ENCODE peak calls at places on chromosomes 16 and 17, in nine cellular contexts. One of them, this sample, is unnamed.

GRCh38 chr17:68318103-68318991 is 27.1 kb downstream of the ARSG start:
- DNase-seq in activated naive CD4-positive, alpha-beta T cell: no peak
- DNase-seq in activated gamma-delta T cell treated with Interleukin-2 at 50 U/mL for 16 hours: no peak
- DNase-seq in activated naive CD8-positive, alpha-beta T cell treated with anti-CD3 and anti-CD28 coated beads, Interleukin-2, amount 50 U/mL, for 16 hours: no peak
- DNase-seq in choroid plexus epithelial cell: peak
- DNase-seq in AG08396: peak
- DNase-seq in neural progenitor cell: no peak
- DNase-seq in endothelial cell: no peak
- DNase-seq in midbrain: no peak
- DNase-seq in this sample: no peak

GRCh38 chr16:1871974-1872635 is at the start of gene MEIOB:
- DNase-seq in activated naive CD4-positive, alpha-beta T cell: no peak
- DNase-seq in activated gamma-delta T cell treated with Interleukin-2 at 50 U/mL for 16 hours: peak
- DNase-seq in activated naive CD8-positive, alpha-beta T cell treated with anti-CD3 and anti-CD28 coated beads, Interleukin-2, amount 50 U/mL, for 16 hours: no peak
- DNase-seq in choroid plexus epithelial cell: peak
- DNase-seq in AG08396: peak
- DNase-seq in neural progenitor cell: peak
- DNase-seq in endothelial cell: peak
- DNase-seq in midbrain: no peak
- DNase-seq in this sample: no peak

GRCh38 chr17:35051183-35051578 is 12.3 kb downstream of the RFFL start:
- DNase-seq in activated naive CD4-positive, alpha-beta T cell: no peak
- DNase-seq in activated gamma-delta T cell treated with Interleukin-2 at 50 U/mL for 16 hours: peak
- DNase-seq in activated naive CD8-positive, alpha-beta T cell treated with anti-CD3 and anti-CD28 coated beads, Interleukin-2, amount 50 U/mL, for 16 hours: no peak
- DNase-seq in choroid plexus epithelial cell: peak
- DNase-seq in AG08396: no peak
- DNase-seq in neural progenitor cell: no peak
- DNase-seq in endothelial cell: no peak
- DNase-seq in midbrain: peak
- DNase-seq in this sample: peak

GRCh38 chr17:45021607-45022287 is 29.7 kb downstream of the DCAKD start:
- DNase-seq in activated naive CD4-positive, alpha-beta T cell: peak
- DNase-seq in activated gamma-delta T cell treated with Interleukin-2 at 50 U/mL for 16 hours: peak
- DNase-seq in activated naive CD8-positive, alpha-beta T cell treated with anti-CD3 and anti-CD28 coated beads, Interleukin-2, amount 50 U/mL, for 16 hours: peak
- DNase-seq in choroid plexus epithelial cell: peak
- DNase-seq in AG08396: peak
- DNase-seq in neural progenitor cell: peak
- DNase-seq in endothelial cell: peak
- DNase-seq in midbrain: peak
- DNase-seq in this sample: peak

GRCh38 chr17:63622571-63623390 is 564 bp downstream of the MAP3K3 start:
- DNase-seq in activated naive CD4-positive, alpha-beta T cell: peak
- DNase-seq in activated gamma-delta T cell treated with Interleukin-2 at 50 U/mL for 16 hours: peak
- DNase-seq in activated naive CD8-positive, alpha-beta T cell treated with anti-CD3 and anti-CD28 coated beads, Interleukin-2, amount 50 U/mL, for 16 hours: no peak
- DNase-seq in choroid plexus epithelial cell: peak
- DNase-seq in AG08396: peak
- DNase-seq in neural progenitor cell: peak
- DNase-seq in endothelial cell: peak
- DNase-seq in midbrain: peak
- DNase-seq in this sample: peak

GRCh38 chr16:90008708-90009145 is 10.5 kb downstream of the DBNDD1 start:
- DNase-seq in activated naive CD4-positive, alpha-beta T cell: no peak
- DNase-seq in activated gamma-delta T cell treated with Interleukin-2 at 50 U/mL for 16 hours: peak
- DNase-seq in activated naive CD8-positive, alpha-beta T cell treated with anti-CD3 and anti-CD28 coated beads, Interleukin-2, amount 50 U/mL, for 16 hours: peak
- DNase-seq in choroid plexus epithelial cell: peak
- DNase-seq in AG08396: no peak
- DNase-seq in neural progenitor cell: no peak
- DNase-seq in endothelial cell: no peak
- DNase-seq in midbrain: no peak
- DNase-seq in this sample: peak

GRCh38 chr17:27526603-27527002 is 70.4 kb downstream of the KSR1 start:
- DNase-seq in activated naive CD4-positive, alpha-beta T cell: no peak
- DNase-seq in activated gamma-delta T cell treated with Interleukin-2 at 50 U/mL for 16 hours: no peak
- DNase-seq in activated naive CD8-positive, alpha-beta T cell treated with anti-CD3 and anti-CD28 coated beads, Interleukin-2, amount 50 U/mL, for 16 hours: no peak
- DNase-seq in choroid plexus epithelial cell: peak
- DNase-seq in AG08396: peak
- DNase-seq in neural progenitor cell: peak
- DNase-seq in endothelial cell: peak
- DNase-seq in midbrain: peak
- DNase-seq in this sample: peak

GRCh38 chr16:70775399-70775798 is 25.6 kb downstream of the VAC14 start:
- DNase-seq in activated naive CD4-positive, alpha-beta T cell: no peak
- DNase-seq in activated gamma-delta T cell treated with Interleukin-2 at 50 U/mL for 16 hours: no peak
- DNase-seq in activated naive CD8-positive, alpha-beta T cell treated with anti-CD3 and anti-CD28 coated beads, Interleukin-2, amount 50 U/mL, for 16 hours: no peak
- DNase-seq in choroid plexus epithelial cell: no peak
- DNase-seq in AG08396: no peak
- DNase-seq in neural progenitor cell: no peak
- DNase-seq in endothelial cell: no peak
- DNase-seq in midbrain: no peak
- DNase-seq in this sample: no peak

GRCh38 chr17:4375039-4375748 is 8.7 kb upstream of the UBE2G1 start:
- DNase-seq in activated naive CD4-positive, alpha-beta T cell: no peak
- DNase-seq in activated gamma-delta T cell treated with Interleukin-2 at 50 U/mL for 16 hours: peak
- DNase-seq in activated naive CD8-positive, alpha-beta T cell treated with anti-CD3 and anti-CD28 coated beads, Interleukin-2, amount 50 U/mL, for 16 hours: peak
- DNase-seq in choroid plexus epithelial cell: no peak
- DNase-seq in AG08396: no peak
- DNase-seq in neural progenitor cell: no peak
- DNase-seq in endothelial cell: no peak
- DNase-seq in midbrain: no peak
- DNase-seq in this sample: peak

GRCh38 chr17:41548844-41549595 is 20.9 kb upstream of the KRT19 start:
- DNase-seq in activated naive CD4-positive, alpha-beta T cell: peak
- DNase-seq in activated gamma-delta T cell treated with Interleukin-2 at 50 U/mL for 16 hours: peak
- DNase-seq in activated naive CD8-positive, alpha-beta T cell treated with anti-CD3 and anti-CD28 coated beads, Interleukin-2, amount 50 U/mL, for 16 hours: peak
- DNase-seq in choroid plexus epithelial cell: peak
- DNase-seq in AG08396: peak
- DNase-seq in neural progenitor cell: peak
- DNase-seq in endothelial cell: peak
- DNase-seq in midbrain: peak
- DNase-seq in this sample: peak

GRCh38 chr16:4696172-4696904 is 3.0 kb downstream of the NUDT16L1 start:
- DNase-seq in activated naive CD4-positive, alpha-beta T cell: no peak
- DNase-seq in activated gamma-delta T cell treated with Interleukin-2 at 50 U/mL for 16 hours: no peak
- DNase-seq in activated naive CD8-positive, alpha-beta T cell treated with anti-CD3 and anti-CD28 coated beads, Interleukin-2, amount 50 U/mL, for 16 hours: no peak
- DNase-seq in choroid plexus epithelial cell: peak
- DNase-seq in AG08396: no peak
- DNase-seq in neural progenitor cell: no peak
- DNase-seq in endothelial cell: no peak
- DNase-seq in midbrain: no peak
- DNase-seq in this sample: peak

GRCh38 chr16:2815299-2815771 is 1.7 kb upstream of the PRSS21 start:
- DNase-seq in activated naive CD4-positive, alpha-beta T cell: no peak
- DNase-seq in activated gamma-delta T cell treated with Interleukin-2 at 50 U/mL for 16 hours: no peak
- DNase-seq in activated naive CD8-positive, alpha-beta T cell treated with anti-CD3 and anti-CD28 coated beads, Interleukin-2, amount 50 U/mL, for 16 hours: no peak
- DNase-seq in choroid plexus epithelial cell: no peak
- DNase-seq in AG08396: no peak
- DNase-seq in neural progenitor cell: no peak
- DNase-seq in endothelial cell: no peak
- DNase-seq in midbrain: no peak
- DNase-seq in this sample: no peak

GRCh38 chr17:75832164-75832651 is 12.0 kb downstream of the UNC13D start:
- DNase-seq in activated naive CD4-positive, alpha-beta T cell: no peak
- DNase-seq in activated gamma-delta T cell treated with Interleukin-2 at 50 U/mL for 16 hours: peak
- DNase-seq in activated naive CD8-positive, alpha-beta T cell treated with anti-CD3 and anti-CD28 coated beads, Interleukin-2, amount 50 U/mL, for 16 hours: no peak
- DNase-seq in choroid plexus epithelial cell: peak
- DNase-seq in AG08396: peak
- DNase-seq in neural progenitor cell: no peak
- DNase-seq in endothelial cell: no peak
- DNase-seq in midbrain: no peak
- DNase-seq in this sample: no peak

GRCh38 chr16:11296706-11297491 is 15.8 kb upstream of the PRM1 start:
- DNase-seq in activated naive CD4-positive, alpha-beta T cell: no peak
- DNase-seq in activated gamma-delta T cell treated with Interleukin-2 at 50 U/mL for 16 hours: no peak
- DNase-seq in activated naive CD8-positive, alpha-beta T cell treated with anti-CD3 and anti-CD28 coated beads, Interleukin-2, amount 50 U/mL, for 16 hours: no peak
- DNase-seq in choroid plexus epithelial cell: no peak
- DNase-seq in AG08396: no peak
- DNase-seq in neural progenitor cell: no peak
- DNase-seq in endothelial cell: no peak
- DNase-seq in midbrain: no peak
- DNase-seq in this sample: peak

GRCh38 chr16:53043462-53043861 is 9.2 kb downstream of the CHD9NB start:
- DNase-seq in activated naive CD4-positive, alpha-beta T cell: no peak
- DNase-seq in activated gamma-delta T cell treated with Interleukin-2 at 50 U/mL for 16 hours: no peak
- DNase-seq in activated naive CD8-positive, alpha-beta T cell treated with anti-CD3 and anti-CD28 coated beads, Interleukin-2, amount 50 U/mL, for 16 hours: no peak
- DNase-seq in choroid plexus epithelial cell: peak
- DNase-seq in AG08396: no peak
- DNase-seq in neural progenitor cell: peak
- DNase-seq in endothelial cell: no peak
- DNase-seq in midbrain: no peak
- DNase-seq in this sample: no peak

GRCh38 chr17:39014044-39014794 is 47.0 kb upstream of the FBXO47 start:
- DNase-seq in activated naive CD4-positive, alpha-beta T cell: no peak
- DNase-seq in activated gamma-delta T cell treated with Interleukin-2 at 50 U/mL for 16 hours: no peak
- DNase-seq in activated naive CD8-positive, alpha-beta T cell treated with anti-CD3 and anti-CD28 coated beads, Interleukin-2, amount 50 U/mL, for 16 hours: no peak
- DNase-seq in choroid plexus epithelial cell: peak
- DNase-seq in AG08396: no peak
- DNase-seq in neural progenitor cell: no peak
- DNase-seq in endothelial cell: no peak
- DNase-seq in midbrain: no peak
- DNase-seq in this sample: no peak

GRCh38 chr17:68054296-68054900 is 18.9 kb downstream of the KPNA2 start:
- DNase-seq in activated naive CD4-positive, alpha-beta T cell: no peak
- DNase-seq in activated gamma-delta T cell treated with Interleukin-2 at 50 U/mL for 16 hours: no peak
- DNase-seq in activated naive CD8-positive, alpha-beta T cell treated with anti-CD3 and anti-CD28 coated beads, Interleukin-2, amount 50 U/mL, for 16 hours: no peak
- DNase-seq in choroid plexus epithelial cell: peak
- DNase-seq in AG08396: peak
- DNase-seq in neural progenitor cell: no peak
- DNase-seq in endothelial cell: no peak
- DNase-seq in midbrain: peak
- DNase-seq in this sample: no peak

GRCh38 chr16:57590654-57591085 is 37.8 kb upstream of the ADGRG1 start:
- DNase-seq in activated naive CD4-positive, alpha-beta T cell: no peak
- DNase-seq in activated gamma-delta T cell treated with Interleukin-2 at 50 U/mL for 16 hours: no peak
- DNase-seq in activated naive CD8-positive, alpha-beta T cell treated with anti-CD3 and anti-CD28 coated beads, Interleukin-2, amount 50 U/mL, for 16 hours: no peak
- DNase-seq in choroid plexus epithelial cell: peak
- DNase-seq in AG08396: peak
- DNase-seq in neural progenitor cell: no peak
- DNase-seq in endothelial cell: no peak
- DNase-seq in midbrain: no peak
- DNase-seq in this sample: no peak

GRCh38 chr17:74730491-74731346 is 6.3 kb upstream of the RAB37 start:
- DNase-seq in activated naive CD4-positive, alpha-beta T cell: no peak
- DNase-seq in activated gamma-delta T cell treated with Interleukin-2 at 50 U/mL for 16 hours: peak
- DNase-seq in activated naive CD8-positive, alpha-beta T cell treated with anti-CD3 and anti-CD28 coated beads, Interleukin-2, amount 50 U/mL, for 16 hours: no peak
- DNase-seq in choroid plexus epithelial cell: no peak
- DNase-seq in AG08396: no peak
- DNase-seq in neural progenitor cell: no peak
- DNase-seq in endothelial cell: no peak
- DNase-seq in midbrain: no peak
- DNase-seq in this sample: no peak

GRCh38 chr16:25256821-25257503 is 683 bp downstream of the ZKSCAN2 start:
- DNase-seq in activated naive CD4-positive, alpha-beta T cell: no peak
- DNase-seq in activated gamma-delta T cell treated with Interleukin-2 at 50 U/mL for 16 hours: no peak
- DNase-seq in activated naive CD8-positive, alpha-beta T cell treated with anti-CD3 and anti-CD28 coated beads, Interleukin-2, amount 50 U/mL, for 16 hours: no peak
- DNase-seq in choroid plexus epithelial cell: peak
- DNase-seq in AG08396: peak
- DNase-seq in neural progenitor cell: peak
- DNase-seq in endothelial cell: peak
- DNase-seq in midbrain: no peak
- DNase-seq in this sample: peak

GRCh38 chr16:65991149-65991701 is 375.3 kb upstream of the CDH5 start:
- DNase-seq in activated naive CD4-positive, alpha-beta T cell: no peak
- DNase-seq in activated gamma-delta T cell treated with Interleukin-2 at 50 U/mL for 16 hours: no peak
- DNase-seq in activated naive CD8-positive, alpha-beta T cell treated with anti-CD3 and anti-CD28 coated beads, Interleukin-2, amount 50 U/mL, for 16 hours: no peak
- DNase-seq in choroid plexus epithelial cell: no peak
- DNase-seq in AG08396: no peak
- DNase-seq in neural progenitor cell: peak
- DNase-seq in endothelial cell: no peak
- DNase-seq in midbrain: no peak
- DNase-seq in this sample: no peak

GRCh38 chr17:81579821-81580321 is 27.7 kb upstream of the FAAP100 start:
- DNase-seq in activated naive CD4-positive, alpha-beta T cell: no peak
- DNase-seq in activated gamma-delta T cell treated with Interleukin-2 at 50 U/mL for 16 hours: no peak
- DNase-seq in activated naive CD8-positive, alpha-beta T cell treated with anti-CD3 and anti-CD28 coated beads, Interleukin-2, amount 50 U/mL, for 16 hours: no peak
- DNase-seq in choroid plexus epithelial cell: peak
- DNase-seq in AG08396: peak
- DNase-seq in neural progenitor cell: no peak
- DNase-seq in endothelial cell: no peak
- DNase-seq in midbrain: no peak
- DNase-seq in this sample: no peak

GRCh38 chr16:83609178-83609577 is 198.6 kb upstream of the HSBP1 start:
- DNase-seq in activated naive CD4-positive, alpha-beta T cell: no peak
- DNase-seq in activated gamma-delta T cell treated with Interleukin-2 at 50 U/mL for 16 hours: no peak
- DNase-seq in activated naive CD8-positive, alpha-beta T cell treated with anti-CD3 and anti-CD28 coated beads, Interleukin-2, amount 50 U/mL, for 16 hours: no peak
- DNase-seq in choroid plexus epithelial cell: no peak
- DNase-seq in AG08396: no peak
- DNase-seq in neural progenitor cell: no peak
- DNase-seq in endothelial cell: no peak
- DNase-seq in midbrain: no peak
- DNase-seq in this sample: no peak

GRCh38 chr17:2137342-2138098 is 82.6 kb downstream of the HIC1 start:
- DNase-seq in activated naive CD4-positive, alpha-beta T cell: no peak
- DNase-seq in activated gamma-delta T cell treated with Interleukin-2 at 50 U/mL for 16 hours: no peak
- DNase-seq in activated naive CD8-positive, alpha-beta T cell treated with anti-CD3 and anti-CD28 coated beads, Interleukin-2, amount 50 U/mL, for 16 hours: no peak
- DNase-seq in choroid plexus epithelial cell: peak
- DNase-seq in AG08396: peak
- DNase-seq in neural progenitor cell: peak
- DNase-seq in endothelial cell: no peak
- DNase-seq in midbrain: no peak
- DNase-seq in this sample: peak

GRCh38 chr17:35947156-35947585 is 3.7 kb upstream of the LYZL6 start:
- DNase-seq in activated naive CD4-positive, alpha-beta T cell: no peak
- DNase-seq in activated gamma-delta T cell treated with Interleukin-2 at 50 U/mL for 16 hours: peak
- DNase-seq in activated naive CD8-positive, alpha-beta T cell treated with anti-CD3 and anti-CD28 coated beads, Interleukin-2, amount 50 U/mL, for 16 hours: no peak
- DNase-seq in choroid plexus epithelial cell: peak
- DNase-seq in AG08396: peak
- DNase-seq in neural progenitor cell: peak
- DNase-seq in endothelial cell: peak
- DNase-seq in midbrain: peak
- DNase-seq in this sample: peak